ENCODE peak calls at places on chromosomes 1 and 21, in ten cellular contexts. Q is activated naive CD8-positive, alpha-beta T cell treated with anti-CD3 and anti-CD28 coated beads for 36 hours; L is pancreas; J is mucosa of descending colon; T is activated CD4-positive, alpha-beta T cell treated with anti-CD3 and anti-CD28 coated beads, Interleukin-2, amount 50 U/mL, for 24 hours; C is iris pigment epithelial cell; V is Ammon's horn; B is IMR-90; S is small intestine; H is cerebellar nuclear complex. A is an unnamed sample.
A peak's percentile ranks its signal among the peaks of the same experiment; 100 is the strongest.

GRCh38 chr1:248873993-248874671 is 15.2 kb upstream of the ZNF692 start:
- DNase-seq in Q (peak; percentile 77), T (peak; percentile 80), H (peak; percentile 57), S (peak; percentile 85), J (peak; percentile 90), B (no peak), V (peak; percentile 81), L (peak; percentile 91), C (no peak), A (peak; percentile 79)

GRCh38 chr1:82446955-82447354 is 646.2 kb downstream of the ADGRL2 start:
- DNase-seq in C (no peak), S (no peak), J (no peak), L (no peak), B (no peak), T (no peak), Q (no peak), V (no peak), H (no peak), A (no peak)

GRCh38 chr1:84724128-84724860 is 34.0 kb upstream of the SSX2IP start:
- DNase-seq in H (no peak), V (no peak), C (no peak), S (no peak), Q (peak; percentile 33), L (no peak), J (peak; percentile 29), B (no peak), T (no peak), A (no peak)

GRCh38 chr1:2557146-2558029 is 1.2 kb downstream of the TNFRSF14 start:
- DNase-seq in V (no peak), S (peak; percentile 87), B (no peak), C (no peak), J (peak; percentile 88), H (no peak), T (no peak), Q (no peak), L (no peak), A (no peak)

GRCh38 chr21:33402011-33402979 is 918 bp upstream of the IFNGR2 start:
- DNase-seq in T (no peak), S (no peak), Q (no peak), J (peak; percentile 60), B (peak; percentile 71), C (peak; percentile 84), H (no peak), V (peak; percentile 69), L (no peak), A (no peak)

GRCh38 chr1:37147397-37147831 is 113.1 kb upstream of the GRIK3 start:
- DNase-seq in Q (no peak), S (no peak), L (no peak), T (no peak), B (no peak), V (no peak), J (no peak), C (no peak), H (no peak), A (no peak)

GRCh38 chr1:226135059-226135651 is 51.4 kb downstream of the ACBD3 start:
- DNase-seq in J (peak; percentile 84), H (peak; percentile 51), B (no peak), S (peak; percentile 90), T (no peak), Q (no peak), C (no peak), L (peak; percentile 88), V (no peak), A (no peak)

GRCh38 chr1:170097449-170097948 is 23.0 kb upstream of the KIFAP3 start:
- DNase-seq in J (no peak), Q (no peak), L (no peak), C (no peak), B (no peak), H (no peak), V (no peak), T (no peak), S (no peak), A (no peak)

GRCh38 chr1:205942631-205943159 is 561 bp downstream of the SLC26A9 start:
- DNase-seq in L (no peak), S (no peak), T (no peak), Q (no peak), B (no peak), C (no peak), H (no peak), J (no peak), V (no peak), A (no peak)